ENCODE peak calls at places on chromosome 20, in eight cellular contexts. I is lung, T is ovary, K is B cell, W is HFFc6, B is left ventricle myocardium inferior, Z is bronchial epithelial cell, M is AG04450. H is an unnamed sample.
A peak's percentile ranks its signal among the peaks of the same experiment; 100 is the strongest.

GRCh38 chr20:45919536-45919933 is 7.6 kb upstream of the PLTP start:
- DNase-seq in M (peak; percentile 82), Z (no peak), B (peak; percentile 86), K (no peak), W (no peak), I (no peak), T (peak; percentile 89), H (no peak)

GRCh38 chr20:2162125-2162822 is 60.6 kb downstream of the STK35 start:
- DNase-seq in I (no peak), K (no peak), B (no peak), M (no peak), W (no peak), T (no peak), Z (no peak), H (no peak)

GRCh38 chr20:21435576-21435975 is 38.2 kb upstream of the NKX2-4 start:
- DNase-seq in I (no peak), Z (no peak), M (no peak), T (no peak), W (no peak), B (no peak), K (no peak), H (no peak)

GRCh38 chr20:35568645-35569044 is 26.8 kb downstream of the ERGIC3 start:
- DNase-seq in B (no peak), W (no peak), T (no peak), M (no peak), I (no peak), Z (peak; percentile 20), K (no peak), H (peak; percentile 20)

GRCh38 chr20:19699132-19699971 is 58.7 kb upstream of the RIN2 start:
- DNase-seq in M (peak; percentile 42), B (no peak), T (no peak), I (no peak), Z (peak; percentile 74), K (no peak), W (peak; percentile 81), H (no peak)

GRCh38 chr20:2658414-2659354 is 5.3 kb downstream of the IDH3B start:
- DNase-seq in I (no peak), T (no peak), M (no peak), B (no peak), Z (no peak), K (no peak), W (no peak), H (peak; percentile 34)

GRCh38 chr20:46220808-46221207 is 87.5 kb downstream of the CDH22 start:
- DNase-seq in Z (no peak), B (no peak), K (no peak), I (no peak), W (no peak), T (no peak), M (no peak), H (no peak)

GRCh38 chr20:50713677-50714101 is 17.7 kb upstream of the PARD6B start:
- DNase-seq in Z (peak; percentile 25), K (no peak), M (no peak), I (no peak), B (no peak), T (peak; percentile 58), W (peak; percentile 40), H (no peak)

GRCh38 chr20:15951711-15952110 is 621.5 kb downstream of the KIF16B start:
- DNase-seq in M (no peak), K (no peak), I (no peak), W (no peak), B (no peak), Z (peak; percentile 21), T (no peak), H (no peak)

GRCh38 chr20:1632228-1632577 is 12.4 kb upstream of the SIRPB1 start:
- DNase-seq in K (no peak), Z (no peak), I (no peak), M (no peak), B (no peak), T (no peak), W (no peak), H (peak; percentile 73)

GRCh38 chr20:14334306-14334930 is 3.0 kb downstream of the FLRT3 start:
- DNase-seq in I (peak; percentile 47), Z (peak; percentile 72), B (no peak), T (peak; percentile 50), M (peak; percentile 15), K (no peak), W (no peak), H (no peak)

GRCh38 chr20:57263767-57264150 is 2.7 kb downstream of the BMP7 start:
- DNase-seq in K (no peak), B (no peak), M (no peak), W (no peak), Z (no peak), I (no peak), T (no peak), H (no peak)
- TF ChIP-seq CTCF in K (no peak), B (no peak), M (no peak), W (no peak), Z (no peak), I (no peak), T (no peak), H (no peak)

GRCh38 chr20:63640086-63640485 is 13.1 kb downstream of the STMN3 start:
- DNase-seq in Z (no peak), T (no peak), K (no peak), M (no peak), B (no peak), I (no peak), W (no peak), H (no peak)

GRCh38 chr20:63643499-63643898 is 9.7 kb downstream of the STMN3 start:
- DNase-seq in Z (no peak), B (no peak), K (no peak), W (no peak), M (no peak), T (no peak), I (no peak), H (no peak)

GRCh38 chr20:63642518-63643247 is 10.5 kb downstream of the STMN3 start:
- DNase-seq in B (no peak), M (no peak), Z (no peak), W (no peak), I (no peak), K (no peak), T (peak; percentile 51), H (no peak)

GRCh38 chr20:63641146-63641791 is 12.0 kb downstream of the STMN3 start:
- DNase-seq in W (no peak), T (no peak), K (peak; percentile 58), Z (peak; percentile 21), I (no peak), B (no peak), M (no peak), H (peak; percentile 70)

GRCh38 chr20:63641792-63642517 is 11.3 kb downstream of the STMN3 start:
- DNase-seq in B (peak; percentile 90), Z (peak; percentile 75), M (no peak), K (peak; percentile 97), W (peak; percentile 39), T (peak; percentile 88), I (peak; percentile 93), H (peak; percentile 95)
- TF ChIP-seq CTCF in B (peak; percentile 55), Z (peak; percentile 69), M (peak; percentile 43), K (peak; percentile 67), W (peak; percentile 55), T (no peak), I (no peak), H (peak; percentile 57)

DNA sequence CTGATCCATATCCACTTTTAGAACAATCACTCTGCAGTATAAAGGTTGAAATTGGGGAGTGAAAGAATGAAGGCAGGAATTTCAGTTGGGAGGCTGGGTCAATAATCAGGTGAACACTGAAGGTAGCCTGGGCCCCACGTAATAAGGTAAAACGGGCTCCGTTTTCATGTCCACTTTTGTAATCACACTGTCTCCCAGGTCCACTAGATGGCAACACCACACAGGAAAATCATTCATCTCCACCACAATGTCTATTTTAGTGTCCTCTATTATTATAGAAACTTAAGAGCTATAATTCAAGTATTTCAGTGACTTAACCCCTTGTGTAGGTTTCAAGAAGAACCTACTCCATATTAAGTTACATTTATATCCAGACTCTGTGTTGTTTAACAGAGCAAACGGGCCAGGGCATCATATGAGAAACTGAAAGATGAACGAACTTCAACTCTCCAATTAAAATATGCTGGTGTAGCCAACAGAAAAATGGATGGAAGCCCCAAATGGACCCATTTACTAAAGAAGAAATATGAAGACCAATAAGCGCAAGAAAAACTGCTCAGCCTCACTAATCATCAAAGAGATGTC is 45.9 kb upstream of the MC3R start:
- DNase-seq in M (no peak), I (no peak), B (no peak), Z (peak; percentile 13), T (no peak), W (peak; percentile 4), K (no peak), H (peak; percentile 2)
- TF ChIP-seq CTCF in M (peak; percentile 21), I (no peak), B (peak; percentile 48), Z (peak; percentile 41), T (no peak), W (peak; percentile 73), K (no peak), H (no peak)

GRCh38 chr20:7174554-7174953 is 407.1 kb downstream of the BMP2 start:
- DNase-seq in W (no peak), T (no peak), K (no peak), B (no peak), M (no peak), I (no peak), Z (no peak), H (no peak)

DNA sequence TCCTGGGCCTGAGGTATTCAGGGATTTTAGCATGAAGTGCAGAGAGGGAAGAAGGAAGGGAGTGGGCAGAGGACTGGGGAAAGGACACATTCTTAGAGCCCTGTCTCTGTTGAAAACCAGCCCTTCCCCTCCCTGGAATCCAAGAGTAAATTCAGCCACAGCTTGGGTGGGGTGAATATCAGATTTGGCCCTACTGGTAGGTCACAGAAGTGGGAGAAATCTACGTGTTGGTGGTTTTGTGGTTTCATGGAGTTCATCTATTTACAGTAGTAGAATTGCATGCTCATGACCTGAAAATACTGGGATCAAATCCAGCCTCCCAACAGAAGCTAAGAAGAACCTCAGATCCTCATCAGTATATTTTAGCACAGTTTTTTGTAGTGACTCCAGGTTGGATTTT is 404.4 kb downstream of the BMP2 start:
- DNase-seq in I (no peak), W (no peak), K (no peak), B (no peak), Z (no peak), M (no peak), T (no peak), H (no peak)
- TF ChIP-seq CTCF in I (no peak), W (no peak), K (no peak), B (no peak), Z (no peak), M (no peak), T (no peak), H (no peak)

DNA sequence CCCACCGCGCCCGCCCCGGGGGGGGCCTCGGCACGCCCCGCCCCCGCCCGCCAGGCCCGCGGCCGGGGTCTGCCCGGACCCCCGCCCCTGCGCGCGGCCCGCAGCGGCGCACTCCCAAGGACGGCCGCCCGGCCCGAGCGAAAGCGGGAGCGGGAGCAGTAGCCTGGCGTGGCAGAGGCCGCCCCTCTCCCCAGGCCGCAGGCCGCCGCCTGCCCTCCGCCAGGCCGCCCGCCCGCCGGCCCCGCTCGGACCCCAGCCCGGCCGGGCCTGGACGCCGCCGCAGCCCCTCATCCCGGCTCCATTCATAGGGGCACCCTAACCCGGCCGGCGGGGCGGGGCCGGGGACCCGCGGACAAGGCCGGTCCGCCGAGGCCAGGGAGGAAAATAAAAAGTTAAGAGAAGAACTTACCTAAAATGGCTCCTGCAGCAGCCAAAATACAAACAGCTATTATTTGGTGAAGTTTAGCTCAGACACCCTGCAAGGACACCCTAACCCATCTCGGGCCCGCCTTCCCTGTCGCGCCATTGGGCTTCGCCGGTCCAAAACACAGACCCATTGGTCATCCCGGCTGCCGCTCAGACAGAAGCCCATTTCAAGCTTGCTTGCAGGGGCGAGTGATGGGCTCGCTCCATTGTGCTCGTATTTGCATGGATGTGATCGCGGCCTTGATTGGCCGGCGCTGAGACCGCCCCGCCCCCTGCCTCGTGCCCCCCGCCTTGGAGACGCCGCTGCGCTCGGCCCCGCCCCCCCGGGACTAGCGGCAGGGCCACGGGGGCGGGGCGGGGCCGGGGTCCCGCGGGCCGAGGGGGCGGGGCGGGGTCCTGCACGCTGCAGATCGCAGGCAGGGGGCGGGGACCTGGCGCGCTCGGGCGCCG is at the start of gene CHD6:
- DNase-seq in B (peak; percentile 100), T (peak; percentile 100), I (peak; percentile 100), Z (peak; percentile 96), K (peak; percentile 100), M (peak; percentile 99), W (peak; percentile 100), H (peak; percentile 99)
- TF ChIP-seq CTCF in B (no peak), T (no peak), I (no peak), Z (no peak), K (no peak), M (no peak), W (no peak), H (no peak)

H was measured in activated CD8-positive, alpha-beta T cell treated with anti-CD3 and anti-CD28 coated beads for 36 hours.